ENCODE peak calls at places on chromosome 14, in nine cellular contexts. M is choroid plexus epithelial cell; O is PC-3; H is psoas muscle; C is GF-D8; R is breast epithelium; Z is stimulated activated CD4-positive, alpha-beta T cell treated with anti-CD3 and anti-CD28 coated beads, Interleukin-4, amount 100 ng/mL, for 48 hours; L is progenitor cell of endocrine pancreas; J is astrocyte of the spinal cord. B is an unnamed sample.

GRCh38 chr14:51880810-51881580 is 20.6 kb downstream of the GNG2 start:
- DNase-seq in Z (no peak), H (no peak), L (no peak), J (peak; percentile 59), R (no peak), C (no peak), O (no peak), M (peak; percentile 75), B (no peak)

GRCh38 chr14:105425823-105426247 is 6.2 kb downstream of the MTA1 start:
- DNase-seq in O (no peak), R (no peak), Z (no peak), J (no peak), M (no peak), C (no peak), H (no peak), L (no peak), B (no peak)

GRCh38 chr14:100399052-100399849 is 76.1 kb downstream of the SLC25A47 start:
- DNase-seq in R (no peak), C (peak; percentile 21), L (no peak), H (no peak), J (peak; percentile 31), M (no peak), O (no peak), Z (no peak), B (no peak)

GRCh38 chr14:70266157-70266556 is 77.4 kb upstream of the SLC8A3 start:
- DNase-seq in R (no peak), L (no peak), J (no peak), C (no peak), O (no peak), H (no peak), Z (no peak), M (no peak), B (no peak)

GRCh38 chr14:95545769-95546168 is 10.9 kb downstream of the GLRX5 start:
- DNase-seq in H (no peak), Z (no peak), O (peak; percentile 89), R (no peak), M (peak; percentile 82), J (peak; percentile 92), C (no peak), L (no peak), B (no peak)

GRCh38 chr14:100348779-100349708 is 25.9 kb downstream of the SLC25A47 start:
- DNase-seq in H (no peak), R (no peak), L (no peak), J (no peak), M (no peak), C (no peak), O (no peak), Z (no peak), B (no peak)

GRCh38 chr14:24060443-24060842 is 8.6 kb downstream of the CARMIL3 start:
- DNase-seq in J (no peak), O (no peak), M (no peak), L (no peak), Z (no peak), C (no peak), R (no peak), H (no peak), B (no peak)

GRCh38 chr14:99479160-99479902 is 1.3 kb downstream of the SETD3 start:
- DNase-seq in C (no peak), H (no peak), O (no peak), J (peak; percentile 17), R (no peak), M (peak; percentile 21), Z (no peak), L (no peak), B (no peak)

GRCh38 chr14:104883681-104884361 is 18.8 kb downstream of the CEP170B start:
- DNase-seq in O (no peak), H (peak; percentile 44), M (no peak), C (no peak), Z (no peak), R (no peak), L (no peak), J (no peak), B (no peak)

GRCh38 chr14:72332054-72332453 is 399.8 kb downstream of the RGS6 start:
- DNase-seq in M (no peak), R (peak; percentile 26), L (no peak), C (no peak), H (peak; percentile 64), J (no peak), Z (no peak), O (no peak), B (no peak)

GRCh38 chr14:92451755-92452154 is 61.8 kb upstream of the RIN3 start:
- DNase-seq in H (no peak), J (no peak), O (no peak), C (no peak), L (no peak), M (no peak), Z (no peak), R (no peak), B (no peak)

GRCh38 chr14:101738921-101739320 is 22.6 kb upstream of the PPP2R5C start:
- DNase-seq in Z (no peak), O (no peak), H (no peak), M (no peak), L (no peak), R (no peak), C (no peak), J (no peak), B (no peak)

GRCh38 chr14:22849212-22849819 is 12.9 kb downstream of the MMP14 start:
- DNase-seq in L (no peak), O (no peak), H (peak; percentile 80), J (no peak), R (peak; percentile 63), Z (no peak), C (no peak), M (peak; percentile 92), B (no peak)

GRCh38 chr14:31947076-31947475 is 130.0 kb upstream of the ARHGAP5 start:
- DNase-seq in C (no peak), L (no peak), O (no peak), J (no peak), R (no peak), M (no peak), Z (no peak), H (no peak), B (no peak)

GRCh38 chr14:68278568-68279436 is 459.2 kb downstream of the RAD51B start:
- DNase-seq in R (no peak), M (peak; percentile 61), C (no peak), Z (no peak), H (no peak), J (peak; percentile 87), L (no peak), O (peak; percentile 63), B (no peak)

GRCh38 chr14:55881577-55882241 is 236.5 kb upstream of the PELI2 start:
- DNase-seq in J (no peak), O (peak; percentile 27), L (no peak), H (no peak), R (no peak), M (peak; percentile 2), C (no peak), Z (no peak), B (no peak)

GRCh38 chr14:72758993-72759392 is 134.9 kb downstream of the DPF3 start:
- DNase-seq in L (no peak), Z (no peak), M (no peak), J (no peak), H (no peak), R (no peak), C (no peak), O (no peak), B (no peak)

GRCh38 chr14:75905505-75905904 is 76.3 kb downstream of the TGFB3 start:
- DNase-seq in O (no peak), Z (no peak), J (peak; percentile 69), L (no peak), H (no peak), R (peak; percentile 41), C (no peak), M (peak; percentile 85), B (no peak)

GRCh38 chr14:33165926-33166289 is 227.2 kb downstream of the NPAS3 start:
- DNase-seq in O (peak; percentile 3), H (no peak), Z (no peak), M (no peak), L (no peak), J (no peak), C (no peak), R (no peak), B (no peak)